ENCODE peak calls at places on chromosomes 5 and 9, in four cellular contexts. U is GM23248, L is HS-27A, N is T-helper 1 cell. R is an unnamed sample.

GRCh38 chr9:75039804-75040203 is 11.7 kb upstream of the CARNMT1 start:
- DNase-seq in U (peak; percentile 36), L (no peak), N (no peak), R (no peak)

GRCh38 chr5:55231029-55231475 is 2.4 kb downstream of the CCNO start:
- DNase-seq in N (no peak), U (peak; percentile 51), L (no peak), R (no peak)

GRCh38 chr5:69494481-69494880 is 1.9 kb downstream of the OCLN start:
- DNase-seq in N (no peak), L (no peak), U (no peak), R (no peak)

GRCh38 chr9:86926130-86926529 is 21.2 kb downstream of the GAS1 start:
- DNase-seq in N (no peak), L (no peak), U (peak; percentile 53), R (no peak)

GRCh38 chr5:173880306-173880985 is 7.7 kb upstream of the CPEB4 start:
- DNase-seq in L (peak; percentile 29), U (peak; percentile 94), N (no peak), R (no peak)

GRCh38 chr9:30851600-30851999 is 1532.8 kb upstream of the ACO1 start:
- DNase-seq in U (no peak), N (no peak), L (no peak), R (no peak)

GRCh38 chr5:180315762-180316212 is 23.9 kb upstream of the MAPK9 start:
- DNase-seq in L (no peak), U (peak; percentile 64), N (peak; percentile 45), R (no peak)

GRCh38 chr5:74765929-74766328 is 988 bp downstream of the GFM2 start:
- DNase-seq in L (no peak), N (no peak), U (peak; percentile 3), R (no peak)

GRCh38 chr5:109853362-109853761 is 163.6 kb downstream of the MAN2A1 start:
- DNase-seq in L (no peak), U (peak; percentile 65), N (no peak), R (no peak)

GRCh38 chr5:60597570-60597969 is 102.4 kb downstream of the DEPDC1B start:
- DNase-seq in L (no peak), N (peak; percentile 28), U (no peak), R (no peak)

GRCh38 chr9:129936222-129936621 is 101.0 kb downstream of the USP20 start:
- DNase-seq in L (no peak), U (no peak), N (no peak), R (no peak)

GRCh38 chr5:43554497-43554896 is 2.4 kb downstream of the PAIP1 start:
- DNase-seq in N (no peak), U (no peak), L (no peak), R (no peak)

GRCh38 chr5:104186100-104186499 is 623.5 kb upstream of the NUDT12 start:
- DNase-seq in U (no peak), N (no peak), L (no peak), R (no peak)

GRCh38 chr5:67934976-67935375 is 280.6 kb upstream of the PIK3R1 start:
- DNase-seq in U (no peak), N (no peak), L (no peak), R (no peak)

GRCh38 chr5:60504342-60504741 is 195.6 kb downstream of the DEPDC1B start:
- DNase-seq in L (no peak), N (no peak), U (no peak), R (no peak)

GRCh38 chr9:34218452-34218851 is 39.6 kb downstream of the UBAP1 start:
- DNase-seq in N (no peak), L (no peak), U (peak; percentile 64), R (no peak)

GRCh38 chr9:133114451-133114885 is 6.6 kb downstream of the RALGDS start:
- DNase-seq in L (no peak), N (no peak), U (peak; percentile 58), R (no peak)

GRCh38 chr5:113205323-113205722 is 228.7 kb downstream of the DCP2 start:
- DNase-seq in U (no peak), L (no peak), N (no peak), R (no peak)

GRCh38 chr9:1454980-1455367 is 404.8 kb downstream of the DMRT2 start:
- DNase-seq in U (peak; percentile 2), N (no peak), L (no peak), R (no peak)

GRCh38 chr5:174796711-174797192 is 72.4 kb downstream of the MSX2 start:
- DNase-seq in U (no peak), N (no peak), L (no peak), R (no peak)

GRCh38 chr5:17228833-17229291 is 11.4 kb downstream of the BASP1 start:
- DNase-seq in L (no peak), N (no peak), U (peak; percentile 81), R (no peak)

GRCh38 chr5:163586431-163587033 is 81.1 kb downstream of the MAT2B start:
- DNase-seq in U (peak; percentile 14), L (no peak), N (no peak), R (no peak)

GRCh38 chr9:98823666-98824334 is 16.3 kb downstream of the GALNT12 start:
- DNase-seq in U (peak; percentile 9), L (no peak), N (no peak), R (no peak)

GRCh38 chr5:142698447-142698846 is 12.6 kb upstream of the FGF1 start:
- DNase-seq in N (no peak), L (no peak), U (no peak), R (no peak)

GRCh38 chr5:156008844-156009243 is 318.1 kb upstream of the SGCD start:
- DNase-seq in L (no peak), U (no peak), N (no peak), R (no peak)

GRCh38 chr5:96177303-96177869 is 215.7 kb upstream of the ELL2 start:
- DNase-seq in L (no peak), U (peak; percentile 87), N (peak; percentile 75), R (no peak)